ENCODE peak calls at places on chromosomes 7 and 10, in nine cellular contexts. One of them, this sample, is unnamed.

GRCh38 chr7:139683137-139683871 is 94.5 kb downstream of the HIPK2 start:
- DNase-seq in ovary: no peak
- DNase-seq in SJSA1: peak; percentile 73
- DNase-seq in caudate nucleus: no peak
- DNase-seq in NCI-H2171 treated with DMSO at 0.1 percent for 48 hours: no peak
- DNase-seq in T-cell: no peak
- DNase-seq in HAP-1: no peak
- DNase-seq in naive thymus-derived CD8-positive, alpha-beta T cell: no peak
- DNase-seq in posterior cingulate gyrus: no peak
- DNase-seq in this sample: no peak

GRCh38 chr10:112797908-112798307 is 152.1 kb upstream of the TCF7L2 start:
- DNase-seq in SJSA1: no peak
- DNase-seq in NCI-H2171 treated with DMSO at 0.1 percent for 48 hours: no peak
- DNase-seq in posterior cingulate gyrus: no peak
- DNase-seq in caudate nucleus: no peak
- DNase-seq in T-cell: no peak
- DNase-seq in HAP-1: no peak
- DNase-seq in naive thymus-derived CD8-positive, alpha-beta T cell: no peak
- DNase-seq in ovary: no peak
- DNase-seq in this sample: no peak

GRCh38 chr7:65219623-65220022 is 154.0 kb upstream of the ZNF92 start:
- DNase-seq in posterior cingulate gyrus: no peak
- DNase-seq in caudate nucleus: no peak
- DNase-seq in naive thymus-derived CD8-positive, alpha-beta T cell: no peak
- DNase-seq in T-cell: no peak
- DNase-seq in ovary: no peak
- DNase-seq in NCI-H2171 treated with DMSO at 0.1 percent for 48 hours: no peak
- DNase-seq in SJSA1: no peak
- DNase-seq in HAP-1: no peak
- DNase-seq in this sample: no peak

GRCh38 chr7:37666026-37666780 is 17.4 kb upstream of the GPR141 start:
- DNase-seq in caudate nucleus: no peak
- DNase-seq in HAP-1: no peak
- DNase-seq in ovary: no peak
- DNase-seq in naive thymus-derived CD8-positive, alpha-beta T cell: no peak
- DNase-seq in NCI-H2171 treated with DMSO at 0.1 percent for 48 hours: no peak
- DNase-seq in T-cell: no peak
- DNase-seq in SJSA1: no peak
- DNase-seq in posterior cingulate gyrus: no peak
- DNase-seq in this sample: no peak

GRCh38 chr10:28444031-28444430 is 88.9 kb upstream of the WAC start:
- DNase-seq in caudate nucleus: no peak
- DNase-seq in naive thymus-derived CD8-positive, alpha-beta T cell: no peak
- DNase-seq in NCI-H2171 treated with DMSO at 0.1 percent for 48 hours: no peak
- DNase-seq in ovary: no peak
- DNase-seq in HAP-1: no peak
- DNase-seq in SJSA1: no peak
- DNase-seq in T-cell: no peak
- DNase-seq in posterior cingulate gyrus: no peak
- DNase-seq in this sample: no peak

GRCh38 chr10:2625094-2625493 is 442.3 kb upstream of the PFKP start:
- DNase-seq in SJSA1: no peak
- DNase-seq in T-cell: no peak
- DNase-seq in HAP-1: no peak
- DNase-seq in NCI-H2171 treated with DMSO at 0.1 percent for 48 hours: no peak
- DNase-seq in posterior cingulate gyrus: no peak
- DNase-seq in ovary: no peak
- DNase-seq in caudate nucleus: no peak
- DNase-seq in naive thymus-derived CD8-positive, alpha-beta T cell: no peak
- DNase-seq in this sample: no peak

GRCh38 chr7:55365103-55365679 is at the start of gene LANCL2:
- DNase-seq in SJSA1: no peak
- DNase-seq in HAP-1: peak; percentile 70
- DNase-seq in posterior cingulate gyrus: peak; percentile 52
- DNase-seq in NCI-H2171 treated with DMSO at 0.1 percent for 48 hours: peak; percentile 79
- DNase-seq in ovary: no peak
- DNase-seq in T-cell: no peak
- DNase-seq in caudate nucleus: peak; percentile 58
- DNase-seq in naive thymus-derived CD8-positive, alpha-beta T cell: no peak
- DNase-seq in this sample: no peak

GRCh38 chr7:158317238-158318205 is 270.1 kb downstream of the PTPRN2 start:
- DNase-seq in naive thymus-derived CD8-positive, alpha-beta T cell: no peak
- DNase-seq in ovary: no peak
- DNase-seq in SJSA1: peak; percentile 17
- DNase-seq in HAP-1: no peak
- DNase-seq in NCI-H2171 treated with DMSO at 0.1 percent for 48 hours: no peak
- DNase-seq in T-cell: no peak
- DNase-seq in posterior cingulate gyrus: no peak
- DNase-seq in caudate nucleus: peak; percentile 35
- DNase-seq in this sample: no peak

GRCh38 chr10:125396651-125397050 is 236.3 kb upstream of the CTBP2 start:
- DNase-seq in naive thymus-derived CD8-positive, alpha-beta T cell: no peak
- DNase-seq in HAP-1: no peak
- DNase-seq in T-cell: no peak
- DNase-seq in posterior cingulate gyrus: no peak
- DNase-seq in NCI-H2171 treated with DMSO at 0.1 percent for 48 hours: no peak
- DNase-seq in caudate nucleus: no peak
- DNase-seq in ovary: no peak
- DNase-seq in SJSA1: no peak
- DNase-seq in this sample: no peak

GRCh38 chr7:36667007-36667406 is 57.3 kb downstream of the AOAH start:
- DNase-seq in ovary: no peak
- DNase-seq in posterior cingulate gyrus: no peak
- DNase-seq in caudate nucleus: no peak
- DNase-seq in T-cell: no peak
- DNase-seq in HAP-1: no peak
- DNase-seq in naive thymus-derived CD8-positive, alpha-beta T cell: no peak
- DNase-seq in SJSA1: no peak
- DNase-seq in NCI-H2171 treated with DMSO at 0.1 percent for 48 hours: no peak
- DNase-seq in this sample: no peak

GRCh38 chr10:31789555-31789954 is 139.1 kb downstream of the ARHGAP12 start:
- DNase-seq in posterior cingulate gyrus: no peak
- DNase-seq in NCI-H2171 treated with DMSO at 0.1 percent for 48 hours: no peak
- DNase-seq in SJSA1: no peak
- DNase-seq in T-cell: no peak
- DNase-seq in caudate nucleus: no peak
- DNase-seq in ovary: no peak
- DNase-seq in naive thymus-derived CD8-positive, alpha-beta T cell: no peak
- DNase-seq in HAP-1: no peak
- DNase-seq in this sample: no peak

GRCh38 chr7:63899691-63900393 is 98.8 kb upstream of the ZNF722 start:
- DNase-seq in SJSA1: no peak
- DNase-seq in T-cell: peak; percentile 66
- DNase-seq in naive thymus-derived CD8-positive, alpha-beta T cell: peak; percentile 94
- DNase-seq in ovary: peak; percentile 94
- DNase-seq in posterior cingulate gyrus: peak; percentile 54
- DNase-seq in NCI-H2171 treated with DMSO at 0.1 percent for 48 hours: no peak
- DNase-seq in HAP-1: no peak
- DNase-seq in caudate nucleus: peak; percentile 84
- DNase-seq in this sample: peak; percentile 88

GRCh38 chr7:143898810-143899209 is 3.2 kb downstream of the TCAF1 start:
- DNase-seq in NCI-H2171 treated with DMSO at 0.1 percent for 48 hours: no peak
- DNase-seq in SJSA1: no peak
- DNase-seq in caudate nucleus: no peak
- DNase-seq in T-cell: no peak
- DNase-seq in HAP-1: no peak
- DNase-seq in naive thymus-derived CD8-positive, alpha-beta T cell: no peak
- DNase-seq in ovary: no peak
- DNase-seq in posterior cingulate gyrus: no peak
- DNase-seq in this sample: no peak

GRCh38 chr10:84540022-84540616 is 211.7 kb downstream of the CCSER2 start:
- DNase-seq in posterior cingulate gyrus: no peak
- DNase-seq in T-cell: no peak
- DNase-seq in caudate nucleus: no peak
- DNase-seq in SJSA1: peak; percentile 95
- DNase-seq in NCI-H2171 treated with DMSO at 0.1 percent for 48 hours: no peak
- DNase-seq in HAP-1: no peak
- DNase-seq in naive thymus-derived CD8-positive, alpha-beta T cell: no peak
- DNase-seq in ovary: no peak
- DNase-seq in this sample: no peak

GRCh38 chr10:124557648-124558338 is 96.2 kb downstream of the LHPP start:
- DNase-seq in NCI-H2171 treated with DMSO at 0.1 percent for 48 hours: no peak
- DNase-seq in caudate nucleus: peak; percentile 25
- DNase-seq in HAP-1: no peak
- DNase-seq in T-cell: no peak
- DNase-seq in ovary: no peak
- DNase-seq in SJSA1: no peak
- DNase-seq in naive thymus-derived CD8-positive, alpha-beta T cell: peak; percentile 43
- DNase-seq in posterior cingulate gyrus: no peak
- DNase-seq in this sample: no peak

GRCh38 chr10:93410697-93411348 is 71.3 kb downstream of the MYOF start:
- DNase-seq in naive thymus-derived CD8-positive, alpha-beta T cell: no peak
- DNase-seq in ovary: no peak
- DNase-seq in SJSA1: no peak
- DNase-seq in T-cell: no peak
- DNase-seq in HAP-1: no peak
- DNase-seq in NCI-H2171 treated with DMSO at 0.1 percent for 48 hours: no peak
- DNase-seq in caudate nucleus: no peak
- DNase-seq in posterior cingulate gyrus: no peak
- DNase-seq in this sample: no peak

GRCh38 chr10:132878091-132878729 is 64.2 kb downstream of the CFAP46 start:
- DNase-seq in caudate nucleus: no peak
- DNase-seq in HAP-1: no peak
- DNase-seq in NCI-H2171 treated with DMSO at 0.1 percent for 48 hours: no peak
- DNase-seq in ovary: no peak
- DNase-seq in posterior cingulate gyrus: no peak
- DNase-seq in naive thymus-derived CD8-positive, alpha-beta T cell: no peak
- DNase-seq in T-cell: no peak
- DNase-seq in SJSA1: peak; percentile 36
- DNase-seq in this sample: peak; percentile 39

GRCh38 chr7:15625456-15625855 is 61.0 kb downstream of the MEOX2 start:
- DNase-seq in caudate nucleus: no peak
- DNase-seq in NCI-H2171 treated with DMSO at 0.1 percent for 48 hours: no peak
- DNase-seq in naive thymus-derived CD8-positive, alpha-beta T cell: no peak
- DNase-seq in T-cell: no peak
- DNase-seq in posterior cingulate gyrus: no peak
- DNase-seq in ovary: no peak
- DNase-seq in HAP-1: no peak
- DNase-seq in SJSA1: no peak
- DNase-seq in this sample: no peak